ENCODE peak calls at places on chromosome 18, in eight cellular contexts. C is tibial nerve, M is PC-3, T is AG10803, O is bronchial epithelial cell, N is AG09309, V is A673, H is neural progenitor cell. F is an unnamed sample.
A peak's percentile ranks its signal among the peaks of the same experiment; 100 is the strongest.

GRCh38 chr18:75839041-75839440 is 411.5 kb upstream of the SMIM21 start:
- DNase-seq in N (no peak), T (no peak), V (no peak), M (no peak), C (no peak), O (no peak), H (no peak), F (no peak)

GRCh38 chr18:44852818-44853217 is 172.1 kb downstream of the SETBP1 start:
- DNase-seq in N (no peak), T (peak; percentile 12), H (no peak), V (no peak), M (no peak), C (no peak), O (no peak), F (no peak)

GRCh38 chr18:58266291-58266690 is 222.3 kb downstream of the NEDD4L start:
- DNase-seq in N (no peak), V (no peak), O (no peak), M (no peak), H (no peak), C (no peak), T (no peak), F (no peak)

GRCh38 chr18:22841840-22842239 is 91.3 kb upstream of the RBBP8 start:
- DNase-seq in N (no peak), C (no peak), O (peak; percentile 67), V (peak; percentile 45), H (no peak), T (peak; percentile 54), M (peak; percentile 22), F (no peak)

GRCh38 chr18:68874361-68874760 is 76.5 kb downstream of the CCDC102B start:
- DNase-seq in H (no peak), C (no peak), M (no peak), O (no peak), T (peak; percentile 1), V (no peak), N (peak; percentile 0), F (no peak)

GRCh38 chr18:56702946-56703345 is 51.8 kb downstream of the WDR7 start:
- DNase-seq in H (peak; percentile 49), O (peak; percentile 62), N (no peak), M (peak; percentile 76), V (peak; percentile 62), T (peak; percentile 31), C (no peak), F (no peak)

GRCh38 chr18:5909130-5909529 is 13.8 kb upstream of the TMEM200C start:
- DNase-seq in N (no peak), M (no peak), V (no peak), T (no peak), H (no peak), C (no peak), O (no peak), F (no peak)

GRCh38 chr18:57921708-57922107 is 118.6 kb upstream of the ATP8B1 start:
- DNase-seq in V (no peak), O (peak; percentile 85), H (no peak), N (no peak), M (peak; percentile 17), T (peak; percentile 15), C (no peak), F (no peak)

GRCh38 chr18:24265502-24266064 is 126.7 kb downstream of the CABYR start:
- DNase-seq in H (no peak), V (no peak), O (no peak), N (no peak), C (no peak), M (no peak), T (no peak), F (no peak)

GRCh38 chr18:50748243-50749229 is 71.3 kb downstream of the MRO start:
- DNase-seq in C (no peak), M (no peak), H (peak; percentile 82), N (no peak), T (no peak), O (no peak), V (peak; percentile 89), F (no peak)

GRCh38 chr18:63189817-63190216 is 129.8 kb downstream of the BCL2 start:
- DNase-seq in O (no peak), M (no peak), V (peak; percentile 36), H (no peak), N (no peak), C (no peak), T (no peak), F (no peak)

GRCh38 chr18:35289293-35290069 is 548 bp downstream of the ZSCAN30 start:
- DNase-seq in V (no peak), T (peak; percentile 39), C (no peak), O (peak; percentile 19), N (no peak), M (no peak), H (peak; percentile 8), F (no peak)

GRCh38 chr18:67260841-67261240 is 255.7 kb downstream of the DSEL start:
- DNase-seq in V (no peak), H (no peak), N (no peak), O (no peak), M (no peak), C (no peak), T (peak; percentile 8), F (no peak)

GRCh38 chr18:56563568-56563967 is 74.8 kb downstream of the TXNL1 start:
- DNase-seq in O (no peak), N (no peak), V (no peak), M (peak; percentile 4), T (no peak), C (no peak), H (peak; percentile 88), F (no peak)

GRCh38 chr18:36419188-36419912 is 121.8 kb downstream of the FHOD3 start:
- DNase-seq in H (no peak), N (no peak), M (no peak), T (peak; percentile 77), C (no peak), V (no peak), O (no peak), F (no peak)
- H3K4me3 ChIP-seq in H (no peak overlapping the region), N (no peak overlapping the region), M (no peak overlapping the region), T (no peak overlapping the region), C (no peak overlapping the region), V (no peak overlapping the region), O (no peak overlapping the region), F (no peak overlapping the region)

GRCh38 chr18:55316615-55317184 is 271.3 kb downstream of the TCF4 start:
- DNase-seq in H (no peak), V (peak; percentile 48), C (no peak), N (no peak), T (no peak), O (no peak), M (no peak), F (no peak)
- H3K4me3 ChIP-seq in H (no peak overlapping the region), V (peak overlapping the region; percentile 23), C (no peak overlapping the region), N (no peak overlapping the region), T (no peak overlapping the region), O (no peak overlapping the region), M (no peak overlapping the region), F (peak overlapping the region; percentile 19)

GRCh38 chr18:2572144-2572682 is 856 bp downstream of the NDC80 start:
- DNase-seq in N (no peak), V (peak; percentile 6), T (no peak), O (no peak), M (peak; percentile 16), H (no peak), C (no peak), F (no peak)
- H3K4me3 ChIP-seq in N (peak overlapping the region; percentile 78), V (peak overlapping the region; percentile 88), T (peak overlapping the region; percentile 89), O (peak overlapping the region; percentile 69), M (peak overlapping the region; percentile 97), H (peak overlapping the region; percentile 84), C (no peak overlapping the region), F (no peak overlapping the region)

DNA sequence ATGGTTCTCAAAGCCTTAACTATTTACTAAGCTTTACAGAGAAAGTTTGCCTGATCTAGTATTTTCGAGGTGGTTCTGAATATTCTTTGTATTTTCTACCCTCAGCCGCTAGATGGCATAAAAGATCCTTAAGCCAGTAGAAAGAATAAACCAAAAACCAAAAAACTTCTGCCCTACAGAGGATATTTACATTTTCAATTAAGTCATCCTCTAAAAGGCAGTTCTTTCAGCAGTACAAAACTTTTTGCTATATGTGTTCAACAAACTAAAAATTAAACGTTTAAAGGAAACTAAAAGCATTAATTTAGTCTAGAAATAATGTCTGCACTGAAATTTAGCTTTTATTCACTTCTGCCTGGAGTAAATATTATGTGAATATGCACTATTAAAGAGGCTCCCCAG is 297.5 kb downstream of the PIEZO2 start:
- DNase-seq in T (peak; percentile 58), V (peak; percentile 77), M (peak; percentile 75), N (peak; percentile 29), C (no peak), H (peak; percentile 62), O (peak; percentile 39), F (no peak)
- H3K4me3 ChIP-seq in T (no peak overlapping the region), V (no peak overlapping the region), M (no peak overlapping the region), N (no peak overlapping the region), C (no peak overlapping the region), H (no peak overlapping the region), O (no peak overlapping the region), F (no peak overlapping the region)

GRCh38 chr18:77033575-77033974 is 99.0 kb downstream of the MBP start:
- DNase-seq in T (no peak), C (no peak), V (no peak), N (no peak), H (no peak), O (no peak), M (no peak), F (no peak)
- H3K4me3 ChIP-seq in T (no peak overlapping the region), C (no peak overlapping the region), V (no peak overlapping the region), N (no peak overlapping the region), H (no peak overlapping the region), O (no peak overlapping the region), M (no peak overlapping the region), F (no peak overlapping the region)

DNA sequence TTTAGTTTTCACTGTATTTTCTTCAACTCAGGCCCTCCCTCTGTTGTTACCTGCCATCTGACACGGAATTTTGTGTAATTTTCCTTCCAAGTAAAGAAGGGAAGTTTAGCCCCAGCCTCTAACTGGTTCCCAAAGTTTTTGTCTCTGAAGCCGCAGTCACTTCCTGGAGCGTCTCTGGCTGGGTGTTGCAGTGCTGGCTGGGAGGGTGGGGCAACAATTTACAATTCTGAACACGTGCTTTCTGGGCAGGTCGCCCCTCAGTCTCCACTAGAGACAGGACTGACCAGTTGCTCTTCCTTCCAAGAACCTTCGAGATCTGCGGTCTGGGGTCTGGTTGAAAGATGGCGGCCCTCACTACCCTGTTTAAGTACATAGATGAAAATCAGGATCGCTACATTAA is 3.5 kb downstream of the CNDP2 start:
- DNase-seq in T (peak; percentile 33), H (no peak), C (peak; percentile 73), V (no peak), M (peak; percentile 50), N (no peak), O (peak; percentile 72), F (peak; percentile 88)
- H3K4me3 ChIP-seq in T (peak overlapping the region; percentile 45), H (no peak overlapping the region), C (no peak overlapping the region), V (no peak overlapping the region), M (peak overlapping the region; percentile 56), N (no peak overlapping the region), O (peak overlapping the region; percentile 35), F (peak overlapping the region; percentile 35)

DNA sequence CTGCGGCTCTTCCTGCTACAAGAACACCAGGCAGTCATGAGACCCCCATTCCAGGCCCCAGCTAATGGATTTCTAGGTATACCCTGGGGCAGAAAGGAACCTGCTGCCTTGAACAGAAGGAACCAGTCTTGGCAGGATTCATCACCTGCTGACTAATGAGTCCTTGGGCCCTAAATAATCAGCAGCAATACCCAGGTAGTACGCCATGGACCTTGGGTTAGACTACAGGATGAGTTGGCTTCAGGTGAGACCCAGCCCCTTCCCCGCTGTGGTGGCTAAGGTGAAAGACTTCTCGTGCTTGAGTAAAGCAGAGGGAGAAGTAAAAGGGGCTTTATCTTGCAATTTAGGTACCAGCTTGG is 105.0 kb downstream of the SPIRE1 start:
- DNase-seq in H (no peak), N (no peak), O (peak; percentile 77), T (no peak), M (peak; percentile 41), C (no peak), V (no peak), F (no peak)
- H3K4me3 ChIP-seq in H (no peak overlapping the region), N (no peak overlapping the region), O (no peak overlapping the region), T (no peak overlapping the region), M (no peak overlapping the region), C (no peak overlapping the region), V (no peak overlapping the region), F (no peak overlapping the region)

F was measured in dorsolateral prefrontal cortex.